ENCODE peak calls at places on chromosome 16, in nine cellular contexts. One of them, this sample, is unnamed.

GRCh38 chr16:86306046-86306644 is 204.2 kb upstream of the FOXF1 start:
- DNase-seq in ELR: no peak
- DNase-seq in left lung: no peak
- DNase-seq in activated CD4-positive, alpha-beta T cell treated with anti-CD3 and anti-CD28 coated beads, Interleukin-2, amount 50 U/mL, for 1 hour: no peak
- DNase-seq in hippocampal formation: no peak
- DNase-seq in NCI-H510A treated with DMSO at 0.1 percent for 48 hours: no peak
- DNase-seq in T-helper 2 cell: no peak
- DNase-seq in pancreas: no peak
- DNase-seq in dorsolateral prefrontal cortex: no peak
- DNase-seq in this sample: no peak

GRCh38 chr16:66344533-66345145 is 21.9 kb upstream of the CDH5 start:
- DNase-seq in ELR: peak
- DNase-seq in left lung: no peak
- DNase-seq in activated CD4-positive, alpha-beta T cell treated with anti-CD3 and anti-CD28 coated beads, Interleukin-2, amount 50 U/mL, for 1 hour: peak
- DNase-seq in hippocampal formation: peak
- DNase-seq in NCI-H510A treated with DMSO at 0.1 percent for 48 hours: peak
- DNase-seq in T-helper 2 cell: peak
- DNase-seq in pancreas: no peak
- DNase-seq in dorsolateral prefrontal cortex: no peak
- DNase-seq in this sample: peak

GRCh38 chr16:80085606-80086005 is 455.2 kb upstream of the DYNLRB2 start:
- DNase-seq in ELR: peak
- DNase-seq in left lung: no peak
- DNase-seq in activated CD4-positive, alpha-beta T cell treated with anti-CD3 and anti-CD28 coated beads, Interleukin-2, amount 50 U/mL, for 1 hour: no peak
- DNase-seq in hippocampal formation: no peak
- DNase-seq in NCI-H510A treated with DMSO at 0.1 percent for 48 hours: no peak
- DNase-seq in T-helper 2 cell: no peak
- DNase-seq in pancreas: no peak
- DNase-seq in dorsolateral prefrontal cortex: no peak
- DNase-seq in this sample: no peak

GRCh38 chr16:23948949-23949392 is 113.2 kb downstream of the PRKCB start:
- DNase-seq in ELR: no peak
- DNase-seq in left lung: no peak
- DNase-seq in activated CD4-positive, alpha-beta T cell treated with anti-CD3 and anti-CD28 coated beads, Interleukin-2, amount 50 U/mL, for 1 hour: peak
- DNase-seq in hippocampal formation: no peak
- DNase-seq in NCI-H510A treated with DMSO at 0.1 percent for 48 hours: no peak
- DNase-seq in T-helper 2 cell: peak
- DNase-seq in pancreas: no peak
- DNase-seq in dorsolateral prefrontal cortex: no peak
- DNase-seq in this sample: no peak

GRCh38 chr16:7577588-7577987 is 244.9 kb downstream of the RBFOX1 start:
- DNase-seq in ELR: no peak
- DNase-seq in left lung: no peak
- DNase-seq in activated CD4-positive, alpha-beta T cell treated with anti-CD3 and anti-CD28 coated beads, Interleukin-2, amount 50 U/mL, for 1 hour: no peak
- DNase-seq in hippocampal formation: no peak
- DNase-seq in NCI-H510A treated with DMSO at 0.1 percent for 48 hours: no peak
- DNase-seq in T-helper 2 cell: no peak
- DNase-seq in pancreas: no peak
- DNase-seq in dorsolateral prefrontal cortex: no peak
- DNase-seq in this sample: no peak

GRCh38 chr16:50201784-50202183 is 48.7 kb downstream of the TENT4B start:
- DNase-seq in ELR: no peak
- DNase-seq in left lung: no peak
- DNase-seq in activated CD4-positive, alpha-beta T cell treated with anti-CD3 and anti-CD28 coated beads, Interleukin-2, amount 50 U/mL, for 1 hour: no peak
- DNase-seq in hippocampal formation: no peak
- DNase-seq in NCI-H510A treated with DMSO at 0.1 percent for 48 hours: no peak
- DNase-seq in T-helper 2 cell: peak
- DNase-seq in pancreas: no peak
- DNase-seq in dorsolateral prefrontal cortex: no peak
- DNase-seq in this sample: no peak

GRCh38 chr16:59573528-59574271 is 839.6 kb upstream of the GOT2 start:
- DNase-seq in ELR: peak
- DNase-seq in left lung: no peak
- DNase-seq in activated CD4-positive, alpha-beta T cell treated with anti-CD3 and anti-CD28 coated beads, Interleukin-2, amount 50 U/mL, for 1 hour: no peak
- DNase-seq in hippocampal formation: no peak
- DNase-seq in NCI-H510A treated with DMSO at 0.1 percent for 48 hours: no peak
- DNase-seq in T-helper 2 cell: no peak
- DNase-seq in pancreas: no peak
- DNase-seq in dorsolateral prefrontal cortex: no peak
- DNase-seq in this sample: peak

GRCh38 chr16:48607056-48607825 is 2.7 kb downstream of the N4BP1 start:
- DNase-seq in ELR: peak
- DNase-seq in left lung: no peak
- DNase-seq in activated CD4-positive, alpha-beta T cell treated with anti-CD3 and anti-CD28 coated beads, Interleukin-2, amount 50 U/mL, for 1 hour: no peak
- DNase-seq in hippocampal formation: no peak
- DNase-seq in NCI-H510A treated with DMSO at 0.1 percent for 48 hours: no peak
- DNase-seq in T-helper 2 cell: no peak
- DNase-seq in pancreas: no peak
- DNase-seq in dorsolateral prefrontal cortex: no peak
- DNase-seq in this sample: peak

GRCh38 chr16:19938536-19938935 is 53.9 kb upstream of the GPRC5B start:
- DNase-seq in ELR: no peak
- DNase-seq in left lung: no peak
- DNase-seq in activated CD4-positive, alpha-beta T cell treated with anti-CD3 and anti-CD28 coated beads, Interleukin-2, amount 50 U/mL, for 1 hour: no peak
- DNase-seq in hippocampal formation: no peak
- DNase-seq in NCI-H510A treated with DMSO at 0.1 percent for 48 hours: no peak
- DNase-seq in T-helper 2 cell: no peak
- DNase-seq in pancreas: no peak
- DNase-seq in dorsolateral prefrontal cortex: no peak
- DNase-seq in this sample: no peak

GRCh38 chr16:892536-893255 is 78.1 kb downstream of the LMF1 start:
- DNase-seq in ELR: no peak
- DNase-seq in left lung: peak
- DNase-seq in activated CD4-positive, alpha-beta T cell treated with anti-CD3 and anti-CD28 coated beads, Interleukin-2, amount 50 U/mL, for 1 hour: no peak
- DNase-seq in hippocampal formation: no peak
- DNase-seq in NCI-H510A treated with DMSO at 0.1 percent for 48 hours: no peak
- DNase-seq in T-helper 2 cell: no peak
- DNase-seq in pancreas: peak
- DNase-seq in dorsolateral prefrontal cortex: no peak
- DNase-seq in this sample: no peak

GRCh38 chr16:85514295-85514600 is 98.9 kb upstream of the GSE1 start:
- DNase-seq in ELR: no peak
- DNase-seq in left lung: peak
- DNase-seq in activated CD4-positive, alpha-beta T cell treated with anti-CD3 and anti-CD28 coated beads, Interleukin-2, amount 50 U/mL, for 1 hour: no peak
- DNase-seq in hippocampal formation: peak
- DNase-seq in NCI-H510A treated with DMSO at 0.1 percent for 48 hours: no peak
- DNase-seq in T-helper 2 cell: no peak
- DNase-seq in pancreas: peak
- DNase-seq in dorsolateral prefrontal cortex: peak
- DNase-seq in this sample: no peak

GRCh38 chr16:1712791-1713261 is 6.8 kb downstream of the MAPK8IP3 start:
- DNase-seq in ELR: no peak
- DNase-seq in left lung: no peak
- DNase-seq in activated CD4-positive, alpha-beta T cell treated with anti-CD3 and anti-CD28 coated beads, Interleukin-2, amount 50 U/mL, for 1 hour: no peak
- DNase-seq in hippocampal formation: no peak
- DNase-seq in NCI-H510A treated with DMSO at 0.1 percent for 48 hours: no peak
- DNase-seq in T-helper 2 cell: no peak
- DNase-seq in pancreas: no peak
- DNase-seq in dorsolateral prefrontal cortex: no peak
- DNase-seq in this sample: no peak

GRCh38 chr16:359871-360697 is 7.6 kb upstream of the AXIN1 start:
- DNase-seq in ELR: no peak
- DNase-seq in left lung: peak
- DNase-seq in activated CD4-positive, alpha-beta T cell treated with anti-CD3 and anti-CD28 coated beads, Interleukin-2, amount 50 U/mL, for 1 hour: no peak
- DNase-seq in hippocampal formation: no peak
- DNase-seq in NCI-H510A treated with DMSO at 0.1 percent for 48 hours: no peak
- DNase-seq in T-helper 2 cell: no peak
- DNase-seq in pancreas: peak
- DNase-seq in dorsolateral prefrontal cortex: no peak
- DNase-seq in this sample: no peak

GRCh38 chr16:66976746-66977145 is 11.6 kb upstream of the CES4A start:
- DNase-seq in ELR: no peak
- DNase-seq in left lung: no peak
- DNase-seq in activated CD4-positive, alpha-beta T cell treated with anti-CD3 and anti-CD28 coated beads, Interleukin-2, amount 50 U/mL, for 1 hour: no peak
- DNase-seq in hippocampal formation: no peak
- DNase-seq in NCI-H510A treated with DMSO at 0.1 percent for 48 hours: no peak
- DNase-seq in T-helper 2 cell: no peak
- DNase-seq in pancreas: no peak
- DNase-seq in dorsolateral prefrontal cortex: no peak
- DNase-seq in this sample: no peak

GRCh38 chr16:57518520-57518919 is 17.9 kb downstream of the CCDC102A start:
- DNase-seq in ELR: no peak
- DNase-seq in left lung: peak
- DNase-seq in activated CD4-positive, alpha-beta T cell treated with anti-CD3 and anti-CD28 coated beads, Interleukin-2, amount 50 U/mL, for 1 hour: no peak
- DNase-seq in hippocampal formation: no peak
- DNase-seq in NCI-H510A treated with DMSO at 0.1 percent for 48 hours: no peak
- DNase-seq in T-helper 2 cell: no peak
- DNase-seq in pancreas: no peak
- DNase-seq in dorsolateral prefrontal cortex: no peak
- DNase-seq in this sample: no peak

GRCh38 chr16:58385218-58385773 is 7.0 kb upstream of the GINS3 start:
- DNase-seq in ELR: no peak
- DNase-seq in left lung: no peak
- DNase-seq in activated CD4-positive, alpha-beta T cell treated with anti-CD3 and anti-CD28 coated beads, Interleukin-2, amount 50 U/mL, for 1 hour: no peak
- DNase-seq in hippocampal formation: no peak
- DNase-seq in NCI-H510A treated with DMSO at 0.1 percent for 48 hours: no peak
- DNase-seq in T-helper 2 cell: no peak
- DNase-seq in pancreas: no peak
- DNase-seq in dorsolateral prefrontal cortex: no peak
- DNase-seq in this sample: no peak

GRCh38 chr16:12205378-12205777 is 228.8 kb downstream of the SNX29 start:
- DNase-seq in ELR: no peak
- DNase-seq in left lung: no peak
- DNase-seq in activated CD4-positive, alpha-beta T cell treated with anti-CD3 and anti-CD28 coated beads, Interleukin-2, amount 50 U/mL, for 1 hour: no peak
- DNase-seq in hippocampal formation: no peak
- DNase-seq in NCI-H510A treated with DMSO at 0.1 percent for 48 hours: no peak
- DNase-seq in T-helper 2 cell: no peak
- DNase-seq in pancreas: no peak
- DNase-seq in dorsolateral prefrontal cortex: no peak
- DNase-seq in this sample: no peak

GRCh38 chr16:31458073-31458834 is 1.0 kb upstream of the ARMC5 start:
- DNase-seq in ELR: peak
- DNase-seq in left lung: peak
- DNase-seq in activated CD4-positive, alpha-beta T cell treated with anti-CD3 and anti-CD28 coated beads, Interleukin-2, amount 50 U/mL, for 1 hour: peak
- DNase-seq in hippocampal formation: peak
- DNase-seq in NCI-H510A treated with DMSO at 0.1 percent for 48 hours: peak
- DNase-seq in T-helper 2 cell: peak
- DNase-seq in pancreas: peak
- DNase-seq in dorsolateral prefrontal cortex: no peak
- DNase-seq in this sample: peak

GRCh38 chr16:68790130-68790761 is 53.1 kb upstream of the TANGO6 start:
- DNase-seq in ELR: peak
- DNase-seq in left lung: no peak
- DNase-seq in activated CD4-positive, alpha-beta T cell treated with anti-CD3 and anti-CD28 coated beads, Interleukin-2, amount 50 U/mL, for 1 hour: no peak
- DNase-seq in hippocampal formation: no peak
- DNase-seq in NCI-H510A treated with DMSO at 0.1 percent for 48 hours: no peak
- DNase-seq in T-helper 2 cell: no peak
- DNase-seq in pancreas: no peak
- DNase-seq in dorsolateral prefrontal cortex: no peak
- DNase-seq in this sample: peak

GRCh38 chr16:2194852-2195315 is 1.5 kb downstream of the CASKIN1 start:
- DNase-seq in ELR: peak
- DNase-seq in left lung: no peak
- DNase-seq in activated CD4-positive, alpha-beta T cell treated with anti-CD3 and anti-CD28 coated beads, Interleukin-2, amount 50 U/mL, for 1 hour: peak
- DNase-seq in hippocampal formation: no peak
- DNase-seq in NCI-H510A treated with DMSO at 0.1 percent for 48 hours: peak
- DNase-seq in T-helper 2 cell: peak
- DNase-seq in pancreas: no peak
- DNase-seq in dorsolateral prefrontal cortex: no peak
- DNase-seq in this sample: peak

GRCh38 chr16:57736419-57737281 is 1.1 kb downstream of the KATNB1 start:
- DNase-seq in ELR: peak
- DNase-seq in left lung: peak
- DNase-seq in activated CD4-positive, alpha-beta T cell treated with anti-CD3 and anti-CD28 coated beads, Interleukin-2, amount 50 U/mL, for 1 hour: peak
- DNase-seq in hippocampal formation: peak
- DNase-seq in NCI-H510A treated with DMSO at 0.1 percent for 48 hours: peak
- DNase-seq in T-helper 2 cell: peak
- DNase-seq in pancreas: peak
- DNase-seq in dorsolateral prefrontal cortex: no peak
- DNase-seq in this sample: peak

GRCh38 chr16:1791943-1792812 is 1.3 kb downstream of the IGFALS start:
- DNase-seq in ELR: no peak
- DNase-seq in left lung: peak
- DNase-seq in activated CD4-positive, alpha-beta T cell treated with anti-CD3 and anti-CD28 coated beads, Interleukin-2, amount 50 U/mL, for 1 hour: no peak
- DNase-seq in hippocampal formation: no peak
- DNase-seq in NCI-H510A treated with DMSO at 0.1 percent for 48 hours: no peak
- DNase-seq in T-helper 2 cell: no peak
- DNase-seq in pancreas: peak
- DNase-seq in dorsolateral prefrontal cortex: no peak
- DNase-seq in this sample: no peak

GRCh38 chr16:86598607-86599318 is 20.4 kb downstream of the FOXL1 start:
- DNase-seq in ELR: peak
- DNase-seq in left lung: no peak
- DNase-seq in activated CD4-positive, alpha-beta T cell treated with anti-CD3 and anti-CD28 coated beads, Interleukin-2, amount 50 U/mL, for 1 hour: no peak
- DNase-seq in hippocampal formation: no peak
- DNase-seq in NCI-H510A treated with DMSO at 0.1 percent for 48 hours: no peak
- DNase-seq in T-helper 2 cell: no peak
- DNase-seq in pancreas: no peak
- DNase-seq in dorsolateral prefrontal cortex: no peak
- DNase-seq in this sample: no peak

GRCh38 chr16:70740919-70741778 is 55.3 kb upstream of the MTSS2 start:
- DNase-seq in ELR: peak
- DNase-seq in left lung: peak
- DNase-seq in activated CD4-positive, alpha-beta T cell treated with anti-CD3 and anti-CD28 coated beads, Interleukin-2, amount 50 U/mL, for 1 hour: no peak
- DNase-seq in hippocampal formation: no peak
- DNase-seq in NCI-H510A treated with DMSO at 0.1 percent for 48 hours: no peak
- DNase-seq in T-helper 2 cell: no peak
- DNase-seq in pancreas: no peak
- DNase-seq in dorsolateral prefrontal cortex: no peak
- DNase-seq in this sample: no peak

GRCh38 chr16:22225060-22225459 is 19.0 kb downstream of the EEF2K start:
- DNase-seq in ELR: no peak
- DNase-seq in left lung: no peak
- DNase-seq in activated CD4-positive, alpha-beta T cell treated with anti-CD3 and anti-CD28 coated beads, Interleukin-2, amount 50 U/mL, for 1 hour: no peak
- DNase-seq in hippocampal formation: peak
- DNase-seq in NCI-H510A treated with DMSO at 0.1 percent for 48 hours: no peak
- DNase-seq in T-helper 2 cell: no peak
- DNase-seq in pancreas: no peak
- DNase-seq in dorsolateral prefrontal cortex: peak
- DNase-seq in this sample: no peak

GRCh38 chr16:49440156-49441065 is 66.8 kb downstream of the C16orf78 start:
- DNase-seq in ELR: no peak
- DNase-seq in left lung: no peak
- DNase-seq in activated CD4-positive, alpha-beta T cell treated with anti-CD3 and anti-CD28 coated beads, Interleukin-2, amount 50 U/mL, for 1 hour: no peak
- DNase-seq in hippocampal formation: peak
- DNase-seq in NCI-H510A treated with DMSO at 0.1 percent for 48 hours: no peak
- DNase-seq in T-helper 2 cell: no peak
- DNase-seq in pancreas: no peak
- DNase-seq in dorsolateral prefrontal cortex: peak
- DNase-seq in this sample: no peak

GRCh38 chr16:88464447-88465318 is 11.6 kb downstream of the ZFPM1 start:
- DNase-seq in ELR: no peak
- DNase-seq in left lung: no peak
- DNase-seq in activated CD4-positive, alpha-beta T cell treated with anti-CD3 and anti-CD28 coated beads, Interleukin-2, amount 50 U/mL, for 1 hour: no peak
- DNase-seq in hippocampal formation: no peak
- DNase-seq in NCI-H510A treated with DMSO at 0.1 percent for 48 hours: no peak
- DNase-seq in T-helper 2 cell: no peak
- DNase-seq in pancreas: no peak
- DNase-seq in dorsolateral prefrontal cortex: no peak
- DNase-seq in this sample: no peak

GRCh38 chr16:11165894-11166665 is 89.9 kb downstream of the SOCS1 start:
- DNase-seq in ELR: no peak
- DNase-seq in left lung: peak
- DNase-seq in activated CD4-positive, alpha-beta T cell treated with anti-CD3 and anti-CD28 coated beads, Interleukin-2, amount 50 U/mL, for 1 hour: no peak
- DNase-seq in hippocampal formation: no peak
- DNase-seq in NCI-H510A treated with DMSO at 0.1 percent for 48 hours: no peak
- DNase-seq in T-helper 2 cell: no peak
- DNase-seq in pancreas: no peak
- DNase-seq in dorsolateral prefrontal cortex: no peak
- DNase-seq in this sample: no peak